ENCODE peak calls at places on chromosome 15, in four cellular contexts. E is heart right ventricle, B is mesendoderm, U is thyroid gland. O is an unnamed sample.

GRCh38 chr15:84917452-84917851 is 33.0 kb downstream of the SLC28A1 start:
- DNase-seq in U (no peak), E (no peak), B (no peak), O (no peak)

GRCh38 chr15:47184003-47184404 is 533.3 kb upstream of the SEMA6D start:
- DNase-seq in U (peak; percentile 11), E (peak; percentile 22), B (peak; percentile 70), O (peak; percentile 54)

GRCh38 chr15:95371664-95372063 is 958.8 kb upstream of the NR2F2 start:
- DNase-seq in E (no peak), U (no peak), B (peak; percentile 4), O (no peak)

GRCh38 chr15:85563328-85563727 is 182.9 kb downstream of the AKAP13 start:
- DNase-seq in E (no peak), U (peak; percentile 27), B (peak; percentile 44), O (no peak)

GRCh38 chr15:64857421-64857820 is 15.7 kb downstream of the PLEKHO2 start:
- DNase-seq in U (peak; percentile 39), E (no peak), B (peak; percentile 63), O (no peak)

GRCh38 chr15:78527325-78527724 is 12.9 kb upstream of the PSMA4 start:
- DNase-seq in U (no peak), E (no peak), B (no peak), O (no peak)

GRCh38 chr15:25655168-25655956 is 207.8 kb downstream of the ATP10A start:
- DNase-seq in B (no peak), U (no peak), E (no peak), O (no peak)

GRCh38 chr15:93088981-93089854 is at the start of gene RGMA:
- DNase-seq in E (peak; percentile 66), B (peak; percentile 40), U (peak; percentile 13), O (peak; percentile 40)

GRCh38 chr15:42367041-42367440 is 7.7 kb downstream of the CAPN3 start:
- DNase-seq in B (no peak), U (peak; percentile 41), E (no peak), O (no peak)

GRCh38 chr15:69990566-69991391 is 106.9 kb downstream of the TLE3 start:
- DNase-seq in U (no peak), E (no peak), B (no peak), O (no peak)

GRCh38 chr15:100920516-100921135 is 1.5 kb downstream of the LRRK1 start:
- DNase-seq in E (no peak), B (no peak), U (no peak), O (no peak)

GRCh38 chr15:74315626-74316025 is 51.8 kb downstream of the CYP11A1 start:
- DNase-seq in U (no peak), B (no peak), E (no peak), O (no peak)

GRCh38 chr15:74376825-74377581 is 9.6 kb upstream of the CYP11A1 start:
- DNase-seq in U (no peak), B (no peak), E (no peak), O (no peak)

GRCh38 chr15:79050977-79051376 is 39.6 kb downstream of the RASGRF1 start:
- DNase-seq in E (no peak), B (no peak), U (no peak), O (no peak)

GRCh38 chr15:88376574-88377174 is 90.5 kb downstream of the MRPL46 start:
- DNase-seq in E (no peak), U (no peak), B (no peak), O (no peak)

GRCh38 chr15:48806151-48806550 is 4.7 kb downstream of the CEP152 start:
- DNase-seq in E (no peak), B (peak; percentile 63), U (no peak), O (no peak)

GRCh38 chr15:68430471-68431036 is 1.4 kb downstream of the ITGA11 start:
- DNase-seq in E (no peak), B (no peak), U (no peak), O (no peak)

GRCh38 chr15:37682304-37682703 is 252.1 kb upstream of the TMCO5A start:
- DNase-seq in B (peak; percentile 68), U (no peak), E (no peak), O (no peak)

GRCh38 chr15:86611392-86612040 is 531.8 kb downstream of the AGBL1 start:
- DNase-seq in B (peak; percentile 64), E (no peak), U (no peak), O (no peak)

GRCh38 chr15:37873336-37873735 is 61.1 kb upstream of the TMCO5A start:
- DNase-seq in U (no peak), B (no peak), E (no peak), O (no peak)

GRCh38 chr15:65068436-65068835 is 645 bp upstream of the RASL12 start:
- DNase-seq in B (no peak), U (no peak), E (no peak), O (no peak)

GRCh38 chr15:64634020-64634419 is 141.4 kb downstream of the RBPMS2 start:
- DNase-seq in E (no peak), B (peak; percentile 72), U (no peak), O (no peak)

DNA sequence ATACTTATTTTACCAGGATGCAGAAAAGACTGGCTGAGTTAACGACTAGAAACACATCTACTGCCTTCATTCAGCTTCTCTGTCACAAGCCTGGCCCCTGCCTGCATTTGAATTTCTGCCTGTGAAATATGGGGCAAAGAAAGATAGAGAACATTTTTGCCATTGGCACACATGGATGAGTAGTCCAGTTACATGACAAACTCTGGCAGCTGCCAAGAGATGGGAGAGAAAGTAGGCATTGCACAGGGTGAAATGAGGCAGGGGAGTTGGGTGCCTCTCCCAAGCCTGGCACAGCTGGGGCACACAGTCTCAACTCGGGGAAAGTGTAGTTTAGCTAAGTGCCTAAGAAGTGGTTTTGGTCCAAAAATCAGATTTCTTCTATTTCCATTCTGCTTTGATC is 24.0 kb downstream of the ANXA2 start:
- DNase-seq in U (no peak), E (no peak), B (no peak), O (no peak)
- H3K27ac ChIP-seq in U (peak overlapping the region; percentile 89), E (peak overlapping the region; percentile 88), B (no peak overlapping the region), O (no peak overlapping the region)

DNA sequence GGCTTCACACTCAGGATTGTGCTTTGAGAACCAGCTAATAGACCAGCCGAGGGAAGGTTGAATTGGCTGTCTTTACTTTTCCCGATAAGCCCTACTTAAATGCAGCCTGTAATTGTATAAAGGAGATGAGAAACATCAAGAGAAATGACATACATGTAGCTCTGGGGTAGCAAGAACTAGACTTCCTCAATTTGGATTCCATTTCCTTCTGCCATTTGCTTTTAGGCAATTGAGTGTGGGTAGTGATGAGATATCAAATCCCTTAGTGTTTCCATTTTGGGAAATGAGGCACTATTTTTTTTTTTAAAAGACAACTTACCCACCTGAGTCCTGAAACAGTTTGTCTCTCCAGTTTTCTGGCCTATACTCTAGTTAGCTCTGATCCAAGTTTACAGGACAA is 2.2 kb downstream of the INAFM2 start:
- DNase-seq in E (no peak), B (no peak), U (no peak), O (no peak)
- H3K4me3 ChIP-seq in E (no peak overlapping the region), B (no peak overlapping the region), U (no peak overlapping the region), O (peak overlapping the region; percentile 81)

GRCh38 chr15:99511529-99511864 is 54.3 kb upstream of the MEF2A start:
- DNase-seq in E (no peak), B (no peak), U (no peak), O (no peak)
- H3K27ac ChIP-seq in E (peak overlapping the region; percentile 26), B (no peak overlapping the region), U (no peak overlapping the region), O (peak overlapping the region; percentile 0)

GRCh38 chr15:63517202-63517601 is 12.8 kb downstream of the USP3 start:
- DNase-seq in B (no peak), U (no peak), E (no peak), O (no peak)
- H3K4me3 ChIP-seq in B (no peak overlapping the region), U (no peak overlapping the region), E (no peak overlapping the region), O (no peak overlapping the region)

O was measured in dorsolateral prefrontal cortex.